ENCODE peak calls at places on chromosomes 3 and 15, in five cellular contexts. J is H1, H is GM12878, U is sigmoid colon, Q is HCT116. C is an unnamed sample. For H3K4me1, the result is how much of the 10 kb centered on the place peaks cover.

GRCh38 chr15:69324031-69324430 is 25.3 kb downstream of the PAQR5 start:
- DNase-seq in J (no peak), H (no peak), U (no peak), Q (no peak), C (no peak)

GRCh38 chr15:41862515-41863116 is 24.0 kb downstream of the PLA2G4B start:
- DNase-seq in J (no peak), H (no peak), U (no peak), Q (peak), C (peak)

GRCh38 chr3:198071602-198072285 is 111.7 kb downstream of the LMLN start:
- DNase-seq in J (no peak), H (peak), U (no peak), Q (peak), C (peak)

GRCh38 chr3:145739926-145740325 is 421.1 kb downstream of the PLOD2 start:
- DNase-seq in J (no peak), H (no peak), U (no peak), Q (no peak), C (no peak)

GRCh38 chr3:13016083-13016725 is 57.0 kb downstream of the IQSEC1 start:
- DNase-seq in J (no peak), H (peak), U (peak), Q (no peak), C (no peak)

GRCh38 chr15:58357529-58358476 is 74.0 kb upstream of the LIPC start:
- DNase-seq in J (no peak), H (no peak), U (no peak), Q (no peak), C (peak)

GRCh38 chr3:60064210-60065178 is 1014.7 kb upstream of the CFAP20DC start:
- DNase-seq in J (no peak), H (no peak), U (no peak), Q (no peak), C (no peak)

GRCh38 chr3:189712906-189713483 is 81.8 kb downstream of the TP63 start:
- DNase-seq in J (no peak), H (no peak), U (no peak), Q (no peak), C (no peak)

GRCh38 chr3:174417568-174417967 is 441.6 kb upstream of the NAALADL2 start:
- DNase-seq in J (no peak), H (no peak), U (no peak), Q (no peak), C (no peak)

GRCh38 chr15:43118276-43118675 is 12.4 kb upstream of the UBR1 start:
- DNase-seq in J (no peak), H (no peak), U (no peak), Q (no peak), C (no peak)

GRCh38 chr15:88187195-88187594 is 69.3 kb downstream of the NTRK3 start:
- DNase-seq in J (no peak), H (no peak), U (no peak), Q (no peak), C (no peak)

GRCh38 chr15:73951044-73951561 is 24.8 kb downstream of the LOXL1 start:
- DNase-seq in J (peak), H (no peak), U (peak), Q (no peak), C (peak)

GRCh38 chr3:23254287-23254686 is 51.2 kb downstream of the UBE2E2 start:
- DNase-seq in J (no peak), H (no peak), U (no peak), Q (no peak), C (no peak)

GRCh38 chr3:173584093-173584833 is 186.7 kb downstream of the NLGN1 start:
- DNase-seq in J (no peak), H (no peak), U (no peak), Q (peak), C (peak)

GRCh38 chr3:45272828-45273470 is 46.9 kb upstream of the TMEM158 start:
- DNase-seq in J (no peak), H (no peak), U (no peak), Q (no peak), C (no peak)

GRCh38 chr15:71011503-71012155 is 103.6 kb upstream of the THSD4 start:
- DNase-seq in J (no peak), H (no peak), U (no peak), Q (peak), C (peak)

GRCh38 chr15:47415539-47415971 is 301.8 kb upstream of the SEMA6D start:
- DNase-seq in J (no peak), H (no peak), U (no peak), Q (no peak), C (no peak)

GRCh38 chr3:15206662-15207576 is 873 bp downstream of the CAPN7 start:
- DNase-seq in J (peak), H (no peak), U (peak), Q (no peak), C (peak)

GRCh38 chr3:171056528-171056927 is 30.0 kb upstream of the SLC2A2 start:
- DNase-seq in J (no peak), H (no peak), U (no peak), Q (no peak), C (no peak)

GRCh38 chr3:65443739-65444447 is 594.8 kb downstream of the MAGI1 start:
- DNase-seq in J (no peak), H (no peak), U (no peak), Q (no peak), C (no peak)

GRCh38 chr3:111695584-111696213 is 100.6 kb upstream of the ZBED2 start:
- DNase-seq in J (no peak), H (no peak), U (no peak), Q (no peak), C (no peak)

GRCh38 chr15:31474059-31474868 is 147.6 kb downstream of the KLF13 start:
- DNase-seq in J (no peak), H (no peak), U (no peak), Q (no peak), C (no peak)

GRCh38 chr3:130906374-130906995 is 12.6 kb downstream of the ATP2C1 start:
- DNase-seq in J (no peak), H (no peak), U (no peak), Q (no peak), C (no peak)

GRCh38 chr3:197135212-197135611 is 105.6 kb upstream of the MELTF start:
- DNase-seq in J (no peak), H (no peak), U (no peak), Q (no peak), C (no peak)

GRCh38 chr3:21392521-21392920 is 358.5 kb downstream of the ZNF385D start:
- DNase-seq in J (no peak), H (no peak), U (no peak), Q (no peak), C (no peak)

GRCh38 chr15:70299931-70300858 is 202.5 kb upstream of the TLE3 start:
- DNase-seq in J (no peak), H (peak), U (no peak), Q (no peak), C (no peak)

GRCh38 chr3:162354343-162354742 is 857.7 kb downstream of the OTOL1 start:
- DNase-seq in J (no peak), H (no peak), U (no peak), Q (no peak), C (peak)

GRCh38 chr3:134030801-134031619 is 1.3 kb upstream of the SLCO2A1 start:
- DNase-seq in J (no peak), H (no peak), U (peak), Q (no peak), C (no peak)

GRCh38 chr15:25182736-25183445 is 228.1 kb downstream of the SNRPN start:
- DNase-seq in J (no peak), H (no peak), U (peak), Q (no peak), C (peak)

GRCh38 chr15:88193415-88193814 is 63.1 kb downstream of the NTRK3 start:
- DNase-seq in J (no peak), H (no peak), U (no peak), Q (no peak), C (peak)

GRCh38 chr3:141448606-141449216 is 38.1 kb upstream of the RASA2 start:
- DNase-seq in J (no peak), H (no peak), U (no peak), Q (no peak), C (no peak)

GRCh38 chr3:4907050-4907449 is 72.2 kb upstream of the BHLHE40 start:
- DNase-seq in J (no peak), H (no peak), U (no peak), Q (no peak), C (no peak)

GRCh38 chr3:160490166-160490565 is 40.6 kb upstream of the TRIM59 start:
- DNase-seq in J (no peak), H (no peak), U (no peak), Q (no peak), C (no peak)

GRCh38 chr3:110074095-110074494 is 736.7 kb upstream of the DPPA4 start:
- DNase-seq in J (no peak), H (no peak), U (no peak), Q (no peak), C (no peak)

GRCh38 chr3:63521657-63522056 is 130.8 kb upstream of the SNTN start:
- DNase-seq in J (no peak), H (no peak), U (no peak), Q (no peak), C (no peak)

GRCh38 chr3:106067711-106068110 is 198.9 kb upstream of the CBLB start:
- DNase-seq in J (no peak), H (peak), U (no peak), Q (no peak), C (no peak)

DNA sequence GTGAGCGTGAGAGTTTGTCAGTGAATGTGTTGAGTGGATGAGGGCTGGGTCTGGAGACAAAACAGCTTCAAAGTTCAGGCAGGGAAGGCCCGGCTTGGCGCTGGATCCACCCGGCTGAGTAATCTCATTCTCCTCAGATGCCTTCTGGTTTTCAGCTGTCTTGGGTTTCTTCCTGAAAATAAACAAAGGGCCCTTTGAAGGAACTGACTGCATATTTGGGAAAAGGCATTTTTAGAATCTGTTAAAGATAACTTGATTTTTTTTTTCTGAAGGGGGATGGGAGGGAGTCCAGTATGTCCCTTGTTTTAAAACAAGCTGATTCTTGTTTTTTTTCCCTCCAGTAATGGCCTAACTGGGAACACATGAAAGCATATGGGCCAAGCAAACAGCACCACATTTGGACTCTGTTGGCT is 86.4 kb downstream of the TIGIT start:
- DNase-seq in J (no peak), H (no peak), U (peak), Q (peak), C (no peak)
- TF ChIP-seq POLR2AphosphoS5 in J (no peak), H (no peak), U (peak), Q (no peak), C (no peak)

DNA sequence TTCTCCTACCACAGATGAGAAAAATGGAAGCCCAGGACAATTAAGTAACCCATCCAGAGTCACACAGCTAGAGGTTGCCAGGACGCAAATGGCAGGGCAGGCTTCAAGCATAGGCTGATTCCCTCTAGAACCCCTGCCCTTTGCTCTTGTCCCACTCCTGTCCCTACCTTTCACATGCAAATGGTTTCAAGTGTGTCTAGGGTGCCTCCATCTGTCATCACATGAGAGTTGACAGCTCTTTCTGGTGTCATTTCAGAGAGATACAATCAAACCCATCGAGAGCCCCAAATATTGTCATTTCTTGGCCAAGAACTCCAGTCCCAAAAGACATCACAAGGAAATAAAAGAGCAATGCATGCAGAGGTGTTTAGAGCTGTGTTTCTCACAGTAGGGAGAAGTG is 23.7 kb downstream of the CCDC12 start:
- DNase-seq in J (no peak), H (no peak), U (no peak), Q (no peak), C (no peak)
- H3K4me1 ChIP-seq in J (under half), H (half or more), U (half or more), Q (half or more), C (under half)

GRCh38 chr3:129314757-129315385 is 36.2 kb downstream of the HMCES start:
- DNase-seq in J (peak), H (no peak), U (peak), Q (peak), C (peak)

GRCh38 chr3:129312671-129313414 is 34.2 kb downstream of the HMCES start:
- DNase-seq in J (no peak), H (no peak), U (no peak), Q (no peak), C (no peak)

GRCh38 chr3:129313415-129313982 is 34.8 kb downstream of the HMCES start:
- DNase-seq in J (no peak), H (no peak), U (no peak), Q (no peak), C (no peak)

GRCh38 chr3:129315386-129315991 is 36.8 kb downstream of the HMCES start:
- DNase-seq in J (no peak), H (no peak), U (peak), Q (no peak), C (peak)

GRCh38 chr3:129313983-129314756 is 35.5 kb downstream of the HMCES start:
- DNase-seq in J (no peak), H (no peak), U (no peak), Q (no peak), C (peak)
- TF ChIP-seq POLR2AphosphoS5 in J (peak), H (peak), U (peak), Q (peak), C (no peak)

GRCh38 chr3:32817561-32818430 is at the start of gene TRIM71:
- DNase-seq in J (no peak), H (no peak), U (no peak), Q (no peak), C (no peak)
- H3K4me1 ChIP-seq in J (under half), H (under half), U (under half), Q (under half), C (under half)